ENCODE peak calls at places on chromosomes 6 and 20, in four cellular contexts. One of them, this sample, is unnamed.

GRCh38 chr6:30954631-30955366 is 14.0 kb downstream of the MUCL3 start:
- DNase-seq in AG10803: no peak
- DNase-seq in HCT116: no peak
- DNase-seq in astrocyte: no peak
- DNase-seq in this sample: no peak

GRCh38 chr20:50413088-50413500 is 97.1 kb upstream of the PTPN1 start:
- DNase-seq in AG10803: no peak
- DNase-seq in astrocyte: no peak
- DNase-seq in HCT116: no peak
- DNase-seq in this sample: peak

GRCh38 chr6:154402081-154402780 is 45.6 kb upstream of the IPCEF1 start:
- DNase-seq in astrocyte: no peak
- DNase-seq in HCT116: no peak
- DNase-seq in AG10803: no peak
- DNase-seq in this sample: no peak

GRCh38 chr6:149984778-149985177 is 21.0 kb downstream of the ULBP1 start:
- DNase-seq in HCT116: no peak
- DNase-seq in AG10803: no peak
- DNase-seq in astrocyte: no peak
- DNase-seq in this sample: no peak

GRCh38 chr6:72363844-72364740 is 257.8 kb upstream of the KCNQ5 start:
- DNase-seq in AG10803: peak
- DNase-seq in HCT116: no peak
- DNase-seq in astrocyte: peak
- DNase-seq in this sample: peak

GRCh38 chr6:116060572-116061283 is at the start of gene FRK:
- DNase-seq in HCT116: peak
- DNase-seq in AG10803: peak
- DNase-seq in astrocyte: no peak
- DNase-seq in this sample: peak

GRCh38 chr6:16352258-16352635 is 113.9 kb downstream of the GMPR start:
- DNase-seq in astrocyte: peak
- DNase-seq in HCT116: no peak
- DNase-seq in AG10803: peak
- DNase-seq in this sample: peak

GRCh38 chr20:48801197-48801596 is 26.6 kb downstream of the PREX1 start:
- DNase-seq in astrocyte: no peak
- DNase-seq in HCT116: no peak
- DNase-seq in AG10803: no peak
- DNase-seq in this sample: no peak

GRCh38 chr6:136510299-136510698 is 39.9 kb downstream of the MAP7 start:
- DNase-seq in AG10803: no peak
- DNase-seq in astrocyte: no peak
- DNase-seq in HCT116: no peak
- DNase-seq in this sample: no peak

GRCh38 chr6:132937466-132937906 is 123.1 kb downstream of the RPS12 start:
- DNase-seq in astrocyte: peak
- DNase-seq in AG10803: peak
- DNase-seq in HCT116: peak
- DNase-seq in this sample: peak

GRCh38 chr20:51275816-51276215 is 252.9 kb upstream of the KCNG1 start:
- DNase-seq in HCT116: no peak
- DNase-seq in astrocyte: peak
- DNase-seq in AG10803: peak
- DNase-seq in this sample: peak

GRCh38 chr6:49565855-49566254 is 15.4 kb downstream of the C6orf141 start:
- DNase-seq in astrocyte: no peak
- DNase-seq in AG10803: no peak
- DNase-seq in HCT116: no peak
- DNase-seq in this sample: no peak
- H3K4me3 ChIP-seq in astrocyte: no peak
- H3K4me3 ChIP-seq in AG10803: no peak
- H3K4me3 ChIP-seq in HCT116: no peak
- H3K4me3 ChIP-seq in this sample: no peak

GRCh38 chr6:15132854-15133670 is 112.8 kb upstream of the JARID2 start:
- DNase-seq in astrocyte: peak
- DNase-seq in HCT116: peak
- DNase-seq in AG10803: peak
- DNase-seq in this sample: peak

GRCh38 chr6:15131234-15132195 is 114.4 kb upstream of the JARID2 start:
- DNase-seq in astrocyte: peak
- DNase-seq in HCT116: no peak
- DNase-seq in AG10803: peak
- DNase-seq in this sample: no peak

GRCh38 chr6:15129872-15130271 is 116.0 kb upstream of the JARID2 start:
- DNase-seq in astrocyte: no peak
- DNase-seq in AG10803: no peak
- DNase-seq in HCT116: no peak
- DNase-seq in this sample: no peak
- TF ChIP-seq CTCF in astrocyte: no peak
- TF ChIP-seq CTCF in AG10803: no peak
- TF ChIP-seq CTCF in HCT116: no peak
- TF ChIP-seq CTCF in this sample: no peak

GRCh38 chr20:845967-846893 is 12.7 kb downstream of the FAM110A start:
- DNase-seq in AG10803: no peak
- DNase-seq in HCT116: no peak
- DNase-seq in astrocyte: no peak
- DNase-seq in this sample: no peak
- H3K4me3 ChIP-seq in AG10803: no peak
- H3K4me3 ChIP-seq in HCT116: no peak
- H3K4me3 ChIP-seq in astrocyte: no peak
- H3K4me3 ChIP-seq in this sample: no peak

DNA sequence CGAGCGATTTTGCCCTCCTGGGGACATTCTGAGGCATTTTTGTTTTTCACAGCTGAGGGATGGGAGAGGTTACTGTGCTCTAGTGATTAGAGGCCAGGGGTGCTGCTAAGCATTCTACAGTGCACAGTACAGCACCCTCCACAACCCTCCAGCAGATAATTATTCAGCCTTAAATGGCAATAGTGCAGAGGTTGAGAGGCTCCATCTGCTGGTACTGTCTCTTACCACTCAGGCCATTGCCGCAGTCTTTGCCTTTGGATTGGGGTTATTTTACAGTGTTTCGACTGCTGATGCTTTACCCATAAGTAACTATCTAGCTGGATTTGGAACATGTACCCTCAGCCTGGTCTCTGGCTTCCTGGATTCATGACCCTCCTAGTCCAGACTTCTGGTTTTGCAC is 705.3 kb downstream of the KIF16B start:
- DNase-seq in astrocyte: no peak
- DNase-seq in HCT116: no peak
- DNase-seq in AG10803: no peak
- DNase-seq in this sample: no peak
- TF ChIP-seq CTCF in astrocyte: no peak
- TF ChIP-seq CTCF in HCT116: no peak
- TF ChIP-seq CTCF in AG10803: peak
- TF ChIP-seq CTCF in this sample: peak

GRCh38 chr6:117906905-117907599 is at the start of gene SLC35F1:
- DNase-seq in AG10803: peak
- DNase-seq in HCT116: no peak
- DNase-seq in astrocyte: peak
- DNase-seq in this sample: no peak

GRCh38 chr6:117908246-117909107 is 1.4 kb downstream of the SLC35F1 start:
- DNase-seq in HCT116: no peak
- DNase-seq in astrocyte: no peak
- DNase-seq in AG10803: no peak
- DNase-seq in this sample: no peak

GRCh38 chr6:117909638-117910037 is 2.6 kb downstream of the SLC35F1 start:
- DNase-seq in astrocyte: no peak
- DNase-seq in HCT116: no peak
- DNase-seq in AG10803: no peak
- DNase-seq in this sample: no peak

GRCh38 chr6:117906454-117906904 is 585 bp upstream of the SLC35F1 start:
- DNase-seq in HCT116: no peak
- DNase-seq in AG10803: no peak
- DNase-seq in astrocyte: no peak
- DNase-seq in this sample: no peak

GRCh38 chr6:117907600-117908245 is 659 bp downstream of the SLC35F1 start:
- DNase-seq in astrocyte: no peak
- DNase-seq in HCT116: no peak
- DNase-seq in AG10803: no peak
- DNase-seq in this sample: peak
- H3K4me3 ChIP-seq in astrocyte: peak
- H3K4me3 ChIP-seq in HCT116: no peak
- H3K4me3 ChIP-seq in AG10803: no peak
- H3K4me3 ChIP-seq in this sample: no peak

DNA sequence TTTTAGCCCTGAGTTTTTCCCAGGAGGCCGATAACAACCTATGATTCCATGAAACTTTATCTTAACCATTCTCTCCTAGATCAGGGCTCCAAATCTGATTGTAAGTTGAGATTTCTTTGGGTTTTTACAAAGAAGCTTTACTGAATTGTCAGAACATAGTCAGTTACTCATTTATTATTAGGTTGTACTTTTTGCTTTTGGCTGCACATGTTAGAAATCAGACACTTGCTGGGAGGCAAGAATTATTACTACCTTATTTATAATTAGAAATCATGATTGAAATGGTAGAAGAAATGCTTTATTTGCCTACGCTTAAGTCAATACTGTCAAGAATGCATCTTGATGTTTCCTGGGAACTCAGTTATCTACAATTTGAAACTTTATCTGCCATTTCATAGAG is 63.3 kb downstream of the KCNS1 start:
- DNase-seq in astrocyte: no peak
- DNase-seq in HCT116: no peak
- DNase-seq in AG10803: no peak
- DNase-seq in this sample: no peak
- TF ChIP-seq CTCF in astrocyte: no peak
- TF ChIP-seq CTCF in HCT116: no peak
- TF ChIP-seq CTCF in AG10803: no peak
- TF ChIP-seq CTCF in this sample: no peak

GRCh38 chr6:169251371-169251802 is 2.3 kb downstream of the THBS2 start:
- DNase-seq in astrocyte: no peak
- DNase-seq in AG10803: no peak
- DNase-seq in HCT116: no peak
- DNase-seq in this sample: no peak
- H3K4me3 ChIP-seq in astrocyte: peak
- H3K4me3 ChIP-seq in AG10803: peak
- H3K4me3 ChIP-seq in HCT116: no peak
- H3K4me3 ChIP-seq in this sample: peak

GRCh38 chr20:46520976-46521579 is 7.7 kb upstream of the ZNF334 start:
- DNase-seq in astrocyte: peak
- DNase-seq in AG10803: peak
- DNase-seq in HCT116: peak
- DNase-seq in this sample: peak
- TF ChIP-seq CTCF in astrocyte: peak
- TF ChIP-seq CTCF in AG10803: peak
- TF ChIP-seq CTCF in HCT116: peak
- TF ChIP-seq CTCF in this sample: peak

GRCh38 chr6:27562027-27562410 is 89.1 kb upstream of the ZNF184 start:
- DNase-seq in HCT116: peak
- DNase-seq in AG10803: no peak
- DNase-seq in astrocyte: no peak
- DNase-seq in this sample: no peak

GRCh38 chr6:27553123-27553904 is 80.4 kb upstream of the ZNF184 start:
- DNase-seq in HCT116: no peak
- DNase-seq in astrocyte: peak
- DNase-seq in AG10803: peak
- DNase-seq in this sample: peak

GRCh38 chr6:27556406-27556805 is 83.5 kb upstream of the ZNF184 start:
- DNase-seq in HCT116: no peak
- DNase-seq in astrocyte: no peak
- DNase-seq in AG10803: no peak
- DNase-seq in this sample: no peak

GRCh38 chr6:27558028-27558724 is 85.3 kb upstream of the ZNF184 start:
- DNase-seq in astrocyte: no peak
- DNase-seq in HCT116: no peak
- DNase-seq in AG10803: no peak
- DNase-seq in this sample: no peak
- H3K4me3 ChIP-seq in astrocyte: no peak
- H3K4me3 ChIP-seq in HCT116: no peak
- H3K4me3 ChIP-seq in AG10803: peak
- H3K4me3 ChIP-seq in this sample: peak

GRCh38 chr20:59784365-59785117 is 148.9 kb downstream of the SYCP2 start:
- DNase-seq in astrocyte: no peak
- DNase-seq in HCT116: no peak
- DNase-seq in AG10803: no peak
- DNase-seq in this sample: no peak

GRCh38 chr20:59785118-59785959 is 148.1 kb downstream of the SYCP2 start:
- DNase-seq in HCT116: no peak
- DNase-seq in astrocyte: no peak
- DNase-seq in AG10803: no peak
- DNase-seq in this sample: no peak

GRCh38 chr20:59780494-59781185 is 152.8 kb downstream of the SYCP2 start:
- DNase-seq in astrocyte: no peak
- DNase-seq in AG10803: no peak
- DNase-seq in HCT116: no peak
- DNase-seq in this sample: no peak

GRCh38 chr20:59781236-59781635 is 152.2 kb downstream of the SYCP2 start:
- DNase-seq in astrocyte: no peak
- DNase-seq in HCT116: no peak
- DNase-seq in AG10803: no peak
- DNase-seq in this sample: no peak

DNA sequence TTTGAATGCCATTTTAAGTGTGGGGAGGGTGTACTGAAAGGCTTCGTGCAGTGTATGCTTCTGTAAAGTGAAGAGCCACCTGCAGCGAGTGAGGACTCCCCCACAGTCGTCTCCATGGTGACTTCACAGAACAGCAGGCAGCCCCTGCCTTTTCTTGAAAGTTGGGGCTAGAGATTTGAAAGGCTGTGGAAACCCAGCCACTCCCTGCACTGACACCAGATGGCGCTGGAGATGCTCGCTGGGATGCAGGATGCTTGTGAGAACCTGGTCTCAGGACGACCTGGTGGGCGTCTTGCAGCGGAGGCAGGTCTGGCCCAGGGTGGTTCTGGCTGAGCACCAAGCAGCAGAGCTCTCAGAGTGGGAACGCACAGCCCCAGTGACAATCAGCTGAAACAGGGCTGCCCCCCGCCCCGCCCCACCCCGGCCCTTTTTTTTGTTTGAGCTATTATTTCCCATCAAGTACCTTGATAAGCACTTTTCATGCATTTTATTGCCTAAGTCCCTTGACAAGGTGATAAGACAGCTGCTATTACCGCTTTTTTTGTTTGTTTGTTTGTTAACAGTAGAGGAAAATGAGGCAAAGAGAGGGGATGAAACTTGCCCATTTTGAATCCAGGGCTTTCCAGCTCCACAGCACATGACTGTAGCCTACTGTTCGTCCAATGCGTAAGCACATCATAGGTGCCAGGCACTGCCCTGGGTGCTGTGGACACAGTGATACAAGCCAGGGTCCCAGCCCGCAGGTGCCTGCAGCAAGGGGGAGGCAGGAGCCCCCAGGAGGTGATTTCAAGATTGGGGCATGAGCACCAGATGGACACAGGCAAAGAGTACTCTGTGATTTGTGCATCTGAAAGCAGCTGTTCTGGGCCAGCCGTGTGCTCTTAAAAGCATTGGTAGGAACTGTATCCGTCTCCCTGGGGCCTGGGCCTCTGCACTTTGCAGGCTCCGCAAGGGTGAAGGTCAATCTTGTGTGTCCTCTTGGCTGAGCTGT is 150.1 kb downstream of the SYCP2 start:
- DNase-seq in AG10803: peak
- DNase-seq in HCT116: peak
- DNase-seq in astrocyte: peak
- DNase-seq in this sample: peak
- TF ChIP-seq CTCF in AG10803: peak
- TF ChIP-seq CTCF in HCT116: peak
- TF ChIP-seq CTCF in astrocyte: peak
- TF ChIP-seq CTCF in this sample: peak